ENCODE peak calls at places on chromosome 14, in six cellular contexts. Q is tibial nerve, P is heart right ventricle, R is uterus, A is colonic mucosa, G is tibial artery. Z is an unnamed sample.

GRCh38 chr14:32654106-32654505 is 284.6 kb upstream of the NPAS3 start:
- DNase-seq in Q (no peak), P (no peak), R (no peak), A (no peak), G (no peak), Z (no peak)

GRCh38 chr14:75011356-75012097 is 8.8 kb downstream of the EIF2B2 start:
- DNase-seq in Q (no peak), P (no peak), R (no peak), A (no peak), G (no peak), Z (no peak)

GRCh38 chr14:65772901-65773574 is 360.5 kb downstream of the FUT8 start:
- DNase-seq in Q (no peak), P (no peak), R (no peak), A (no peak), G (no peak), Z (no peak)

GRCh38 chr14:90520326-90520725 is 123.5 kb downstream of the CALM1 start:
- DNase-seq in Q (no peak), P (no peak), R (no peak), A (no peak), G (no peak), Z (no peak)

GRCh38 chr14:68576496-68577244 is 216.2 kb downstream of the ZFP36L1 start:
- DNase-seq in Q (no peak), P (no peak), R (no peak), A (no peak), G (no peak), Z (no peak)

GRCh38 chr14:101060171-101060601 is 156.7 kb upstream of the RTL1 start:
- DNase-seq in Q (no peak), P (no peak), R (no peak), A (no peak), G (no peak), Z (no peak)

GRCh38 chr14:94601961-94602391 is 10.2 kb upstream of the SERPINA3 start:
- DNase-seq in Q (peak; percentile 82), P (peak; percentile 67), R (peak; percentile 87), A (peak; percentile 58), G (peak; percentile 92), Z (peak; percentile 75)

GRCh38 chr14:21525571-21525970 is 575 bp downstream of the SALL2 start:
- DNase-seq in Q (no peak), P (no peak), R (peak; percentile 55), A (no peak), G (no peak), Z (no peak)

GRCh38 chr14:85188836-85189235 is 341.1 kb upstream of the FLRT2 start:
- DNase-seq in Q (no peak), P (no peak), R (no peak), A (no peak), G (no peak), Z (no peak)

GRCh38 chr14:37061697-37062096 is 110.7 kb downstream of the SLC25A21 start:
- DNase-seq in Q (no peak), P (no peak), R (no peak), A (no peak), G (no peak), Z (no peak)

GRCh38 chr14:30906752-30907658 is 32.6 kb downstream of the COCH start:
- DNase-seq in Q (no peak), P (no peak), R (no peak), A (no peak), G (no peak), Z (no peak)

GRCh38 chr14:99079061-99079727 is 192.8 kb downstream of the BCL11B start:
- DNase-seq in Q (no peak), P (no peak), R (no peak), A (no peak), G (no peak), Z (no peak)

GRCh38 chr14:72801381-72801812 is 92.5 kb downstream of the DPF3 start:
- DNase-seq in Q (no peak), P (no peak), R (no peak), A (no peak), G (no peak), Z (no peak)

GRCh38 chr14:57749267-57749666 is 116.6 kb downstream of the SLC35F4 start:
- DNase-seq in Q (no peak), P (no peak), R (no peak), A (no peak), G (no peak), Z (no peak)

GRCh38 chr14:62213516-62213915 is 451.3 kb downstream of the SNAPC1 start:
- DNase-seq in Q (no peak), P (no peak), R (no peak), A (no peak), G (no peak), Z (no peak)

GRCh38 chr14:75969891-75970290 is 11.9 kb downstream of the TGFB3 start:
- DNase-seq in Q (no peak), P (no peak), R (no peak), A (no peak), G (no peak), Z (no peak)

GRCh38 chr14:101598159-101598558 is 36.9 kb downstream of the DIO3 start:
- DNase-seq in Q (no peak), P (no peak), R (no peak), A (peak; percentile 11), G (no peak), Z (peak; percentile 12)

GRCh38 chr14:87994974-87995373 is 2.0 kb upstream of the GALC start:
- DNase-seq in Q (no peak), P (no peak), R (no peak), A (no peak), G (no peak), Z (no peak)

GRCh38 chr14:46384611-46385010 is 267.0 kb downstream of the RPL10L start:
- DNase-seq in Q (no peak), P (no peak), R (no peak), A (no peak), G (no peak), Z (no peak)

GRCh38 chr14:63867926-63868921 is 15.4 kb downstream of the SYNE2 start:
- DNase-seq in Q (no peak), P (no peak), R (no peak), A (no peak), G (no peak), Z (no peak)

GRCh38 chr14:77186911-77187648 is 5.5 kb downstream of the TMEM63C start:
- DNase-seq in Q (no peak), P (no peak), R (no peak), A (no peak), G (no peak), Z (no peak)

GRCh38 chr14:61659582-61659981 is 35.7 kb upstream of the HIF1A start:
- DNase-seq in Q (no peak), P (no peak), R (no peak), A (no peak), G (no peak), Z (no peak)

GRCh38 chr14:79728331-79728730 is 483.0 kb downstream of the DIO2 start:
- DNase-seq in Q (no peak), P (no peak), R (no peak), A (no peak), G (no peak), Z (no peak)
- TF ChIP-seq CTCF in Q (no peak), P (no peak), R (no peak), A (no peak), G (no peak), Z (no peak)

GRCh38 chr14:34457186-34457585 is 4.9 kb downstream of the SPTSSA start:
- DNase-seq in Q (no peak), P (no peak), R (no peak), A (no peak), G (no peak), Z (no peak)
- H3K4me1 ChIP-seq in Q (peaks cover 13% of the 10 kb centered on the region), P (peaks cover 22% of the 10 kb centered on the region), R (peaks cover 5% of the 10 kb centered on the region), A (peaks cover 13% of the 10 kb centered on the region), G (no peaks in the 10 kb centered on the region), Z (peaks cover 26% of the 10 kb centered on the region)

DNA sequence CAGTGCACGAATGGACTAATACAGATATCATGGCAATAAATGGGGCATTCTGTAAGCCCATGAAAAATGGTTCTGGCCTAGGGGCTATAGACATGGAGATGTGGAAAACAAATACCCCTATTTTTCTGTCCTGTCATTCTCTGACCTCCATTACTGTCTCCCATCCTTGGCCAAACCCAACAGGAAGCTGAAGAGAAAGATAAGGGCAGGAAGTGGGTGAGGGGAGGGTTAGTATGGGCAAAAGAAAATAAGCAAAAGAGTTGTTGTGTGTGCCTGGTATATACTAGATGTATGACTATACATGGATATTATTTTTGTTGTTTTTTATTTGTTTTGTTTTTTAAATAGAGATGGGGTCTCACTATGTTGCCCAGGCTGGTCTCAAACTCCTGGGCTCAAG is 339.3 kb downstream of the PCNX1 start:
- DNase-seq in Q (no peak), P (no peak), R (no peak), A (no peak), G (no peak), Z (no peak)
- H3K4me3 ChIP-seq in Q (no peak overlapping the region), P (no peak overlapping the region), R (no peak overlapping the region), A (no peak overlapping the region), G (no peak overlapping the region), Z (no peak overlapping the region)

DNA sequence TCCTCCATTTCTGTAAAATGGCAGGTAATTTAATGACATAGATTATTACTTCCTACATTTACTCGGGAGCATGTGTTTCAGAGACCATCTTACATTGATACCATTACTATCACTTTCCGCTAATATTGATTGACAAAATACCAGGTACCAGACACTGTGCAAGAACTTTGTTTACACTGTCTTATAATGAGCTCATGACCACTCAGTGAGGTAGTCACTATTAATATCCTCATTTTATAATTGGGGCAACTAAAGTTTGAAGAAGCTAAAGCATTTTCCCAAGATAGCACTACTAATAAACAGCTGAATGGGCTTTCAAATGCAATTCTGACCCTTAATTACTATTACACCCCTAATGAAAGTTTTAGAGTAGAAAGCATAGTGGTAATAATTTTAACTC is 734.8 kb downstream of the DIO2 start:
- DNase-seq in Q (no peak), P (no peak), R (no peak), A (no peak), G (no peak), Z (no peak)
- TF ChIP-seq CTCF in Q (no peak), P (no peak), R (no peak), A (no peak), G (no peak), Z (no peak)

DNA sequence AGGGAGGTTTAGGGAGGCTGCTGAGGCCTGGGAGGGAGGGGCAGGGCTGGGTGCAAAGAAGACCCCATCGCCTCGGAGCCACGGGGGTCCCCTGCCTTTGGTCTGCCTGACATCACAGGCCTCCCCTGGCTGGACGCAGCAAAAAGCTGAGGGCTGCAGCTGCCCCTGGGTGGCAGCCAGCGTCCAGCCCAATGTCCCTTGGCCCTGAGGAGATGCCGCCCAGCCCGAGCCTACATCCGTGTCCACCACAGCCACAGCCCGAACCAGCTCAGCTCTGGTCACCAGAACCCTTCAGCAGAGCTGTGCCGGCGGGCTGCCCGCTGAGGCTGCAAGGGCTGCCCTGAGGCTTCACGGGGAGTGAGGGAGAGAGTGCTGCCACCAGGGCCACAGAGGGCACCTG is 1.9 kb downstream of the NUDT14 start:
- DNase-seq in Q (no peak), P (no peak), R (no peak), A (no peak), G (no peak), Z (no peak)
- H3K4me1 ChIP-seq in Q (peaks cover 6% of the 10 kb centered on the region), P (peaks cover 23% of the 10 kb centered on the region), R (peaks cover 4% of the 10 kb centered on the region), A (no peaks in the 10 kb centered on the region), G (no peaks in the 10 kb centered on the region), Z (peaks cover 30% of the 10 kb centered on the region)

GRCh38 chr14:83799230-83799629 is 1730.7 kb upstream of the FLRT2 start:
- DNase-seq in Q (no peak), P (no peak), R (no peak), A (no peak), G (no peak), Z (no peak)
- H3K4me3 ChIP-seq in Q (no peak overlapping the region), P (no peak overlapping the region), R (no peak overlapping the region), A (no peak overlapping the region), G (no peak overlapping the region), Z (no peak overlapping the region)

Z was measured in left ventricle myocardium inferior.